ENCODE peak calls at places on chromosome 10, in ten cellular contexts. D is WTC11; K is stimulated activated CD8-positive, alpha-beta memory T cell treated with anti-CD3 and anti-CD28 coated beads, Interleukin-4, amount 100 ng/mL, for 1 hour; L is DMS153; A is CD4-positive, alpha-beta memory T cell; N is substantia nigra; Y is uterus; M is activated T-cell treated with anti-CD3 and anti-CD28 coated beads, Interleukin-2, amount 50 U/mL, for 72 hours; Z is stromal cell of bone marrow; Q is activated T-helper 1 cell treated with Interleukin-2 at 50 U/mL for 16 hours. B is an unnamed sample.

GRCh38 chr10:113644185-113645120 is 19.4 kb downstream of the NRAP start:
- DNase-seq in D (no peak), K (no peak), L (no peak), A (no peak), N (no peak), Y (no peak), M (no peak), Z (peak; percentile 22), Q (no peak), B (no peak)

GRCh38 chr10:110501142-110501937 is 3.6 kb downstream of the DUSP5 start:
- DNase-seq in D (peak; percentile 62), K (no peak), L (peak; percentile 28), A (no peak), N (no peak), Y (peak; percentile 94), M (peak; percentile 80), Z (peak; percentile 95), Q (peak; percentile 38), B (peak; percentile 25)

GRCh38 chr10:5509236-5509635 is 9.9 kb upstream of the CALML5 start:
- DNase-seq in D (no peak), K (no peak), L (peak; percentile 53), A (no peak), N (no peak), Y (no peak), M (no peak), Z (no peak), Q (no peak), B (no peak)

GRCh38 chr10:17474595-17474994 is 20.2 kb upstream of the ST8SIA6 start:
- DNase-seq in D (no peak), K (no peak), L (no peak), A (no peak), N (no peak), Y (no peak), M (no peak), Z (no peak), Q (no peak), B (no peak)

GRCh38 chr10:92914478-92915066 is 66.3 kb downstream of the EXOC6 start:
- DNase-seq in D (peak; percentile 70), K (no peak), L (no peak), A (peak; percentile 40), N (no peak), Y (peak; percentile 20), M (peak; percentile 52), Z (peak; percentile 27), Q (no peak), B (no peak)

GRCh38 chr10:31808258-31809218 is 120.1 kb downstream of the ARHGAP12 start:
- DNase-seq in D (no peak), K (no peak), L (no peak), A (peak; percentile 44), N (no peak), Y (peak; percentile 43), M (peak; percentile 8), Z (peak; percentile 64), Q (no peak), B (no peak)

GRCh38 chr10:16348891-16349290 is 87.9 kb upstream of the PTER start:
- DNase-seq in D (no peak), K (no peak), L (no peak), A (no peak), N (no peak), Y (no peak), M (no peak), Z (no peak), Q (no peak), B (no peak)

GRCh38 chr10:8054243-8054497 is 318 bp upstream of the GATA3 start:
- DNase-seq in D (no peak), K (no peak), L (no peak), A (no peak), N (no peak), Y (no peak), M (no peak), Z (no peak), Q (no peak), B (no peak)

GRCh38 chr10:51422311-51423120 is 276.9 kb downstream of the CSTF2T start:
- DNase-seq in D (peak; percentile 57), K (no peak), L (no peak), A (peak; percentile 11), N (no peak), Y (peak; percentile 73), M (peak; percentile 25), Z (peak; percentile 61), Q (no peak), B (no peak)

GRCh38 chr10:121368347-121369025 is 229.8 kb downstream of the FGFR2 start:
- DNase-seq in D (no peak), K (no peak), L (no peak), A (no peak), N (no peak), Y (no peak), M (no peak), Z (no peak), Q (no peak), B (no peak)

GRCh38 chr10:48557511-48558123 is 47.3 kb downstream of the ARHGAP22 start:
- DNase-seq in D (no peak), K (no peak), L (no peak), A (no peak), N (no peak), Y (no peak), M (no peak), Z (no peak), Q (no peak), B (no peak)

GRCh38 chr10:3192856-3193635 is 20.5 kb upstream of the PITRM1 start:
- DNase-seq in D (peak; percentile 48), K (no peak), L (peak; percentile 49), A (peak; percentile 31), N (no peak), Y (peak; percentile 65), M (peak; percentile 50), Z (peak; percentile 53), Q (no peak), B (no peak)

GRCh38 chr10:108454793-108455192 is 1290.3 kb upstream of the SORCS1 start:
- DNase-seq in D (no peak), K (no peak), L (no peak), A (no peak), N (no peak), Y (no peak), M (no peak), Z (peak; percentile 14), Q (no peak), B (no peak)